ENCODE peak calls at places on chromosomes 7 and 10, in four cellular contexts. M is HCT116, Y is K562, U is HepG2. P is an unnamed sample.

GRCh38 chr7:42692609-42693008 is 219.3 kb downstream of the C7orf25 start:
- DNase-seq in Y (no peak), U (no peak), M (no peak), P (no peak)

GRCh38 chr10:11434323-11434722 is 177.1 kb downstream of the USP6NL start:
- DNase-seq in Y (peak; percentile 70), U (peak; percentile 16), M (no peak), P (no peak)

GRCh38 chr10:112461029-112461887 is 14.2 kb downstream of the VTI1A start:
- DNase-seq in U (no peak), Y (no peak), M (peak; percentile 83), P (peak; percentile 86)

GRCh38 chr10:15166325-15166724 is 2.2 kb downstream of the NMT2 start:
- DNase-seq in U (no peak), M (no peak), Y (no peak), P (no peak)

GRCh38 chr10:96280859-96281258 is 9.5 kb upstream of the BLNK start:
- DNase-seq in M (no peak), U (no peak), Y (no peak), P (no peak)

GRCh38 chr7:150800576-150801241 is at the start of gene TMEM176A:
- DNase-seq in U (no peak), M (no peak), Y (no peak), P (no peak)

GRCh38 chr7:29806131-29806792 is at the start of gene WIPF3:
- DNase-seq in U (no peak), Y (peak; percentile 76), M (peak; percentile 7), P (no peak)

GRCh38 chr10:93379366-93380042 is 102.6 kb downstream of the MYOF start:
- DNase-seq in M (no peak), Y (no peak), U (no peak), P (no peak)

GRCh38 chr10:57785546-57785945 is 482.1 kb downstream of the IPMK start:
- DNase-seq in U (no peak), M (no peak), Y (no peak), P (no peak)

GRCh38 chr10:69742928-69743602 is 58.6 kb upstream of the COL13A1 start:
- DNase-seq in M (peak; percentile 18), Y (peak; percentile 40), U (no peak), P (no peak)

GRCh38 chr7:131533566-131534561 is 22.6 kb downstream of the PODXL start:
- DNase-seq in U (no peak), Y (no peak), M (no peak), P (no peak)

GRCh38 chr10:26725837-26726727 is 28.6 kb downstream of the PDSS1 start:
- DNase-seq in M (peak; percentile 13), Y (peak; percentile 51), U (peak; percentile 27), P (peak; percentile 24)

GRCh38 chr7:32616625-32617024 is 121.3 kb downstream of the AVL9 start:
- DNase-seq in U (no peak), Y (peak; percentile 53), M (peak; percentile 51), P (peak; percentile 18)

GRCh38 chr7:80134105-80134535 is 511 bp upstream of the GNAI1 start:
- DNase-seq in U (no peak), M (no peak), Y (no peak), P (no peak)

GRCh38 chr7:25545125-25546008 is 317.1 kb upstream of the NPVF start:
- DNase-seq in M (no peak), U (no peak), Y (no peak), P (no peak)

GRCh38 chr10:46537309-46537708 is 19.1 kb downstream of the GPRIN2 start:
- DNase-seq in M (no peak), U (no peak), Y (no peak), P (no peak)

GRCh38 chr7:129741743-129742213 is 130.3 kb downstream of the NRF1 start:
- DNase-seq in M (no peak), Y (no peak), U (no peak), P (no peak)

GRCh38 chr10:9596368-9596920 is 1421.2 kb upstream of the CELF2 start:
- DNase-seq in M (no peak), U (no peak), Y (no peak), P (no peak)

GRCh38 chr7:115038158-115038557 is 116.3 kb downstream of the MDFIC start:
- DNase-seq in Y (no peak), U (no peak), M (no peak), P (no peak)

GRCh38 chr7:44195901-44196300 is 4.9 kb upstream of the YKT6 start:
- DNase-seq in Y (no peak), M (no peak), U (no peak), P (no peak)

GRCh38 chr10:58157076-58157766 is 110.5 kb downstream of the IPMK start:
- DNase-seq in U (no peak), Y (no peak), M (no peak), P (no peak)

DNA sequence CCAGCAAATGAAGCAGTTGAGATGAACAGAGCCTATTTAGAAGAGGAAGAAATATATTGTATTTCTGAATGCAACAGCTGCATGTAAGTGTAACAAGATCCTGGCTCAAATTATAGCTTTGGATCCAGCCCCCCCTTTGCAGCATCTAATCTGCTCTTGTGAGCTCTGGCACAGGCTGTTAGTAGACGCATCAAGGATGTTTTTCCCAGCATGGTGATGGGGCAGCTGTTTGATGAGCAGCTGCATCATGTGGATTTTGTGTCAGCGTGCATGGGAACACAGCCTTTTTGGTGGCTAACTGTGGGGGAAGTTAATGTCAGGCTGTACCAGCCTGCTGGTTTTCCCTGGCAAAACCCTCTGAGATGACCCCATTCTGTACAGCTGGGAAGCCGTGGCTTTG is 70.4 kb downstream of the NPS start:
- DNase-seq in Y (no peak), M (no peak), U (no peak), P (no peak)
- TF ChIP-seq TCF7L2 in Y (no peak), M (no peak), U (no peak), P (no peak)

DNA sequence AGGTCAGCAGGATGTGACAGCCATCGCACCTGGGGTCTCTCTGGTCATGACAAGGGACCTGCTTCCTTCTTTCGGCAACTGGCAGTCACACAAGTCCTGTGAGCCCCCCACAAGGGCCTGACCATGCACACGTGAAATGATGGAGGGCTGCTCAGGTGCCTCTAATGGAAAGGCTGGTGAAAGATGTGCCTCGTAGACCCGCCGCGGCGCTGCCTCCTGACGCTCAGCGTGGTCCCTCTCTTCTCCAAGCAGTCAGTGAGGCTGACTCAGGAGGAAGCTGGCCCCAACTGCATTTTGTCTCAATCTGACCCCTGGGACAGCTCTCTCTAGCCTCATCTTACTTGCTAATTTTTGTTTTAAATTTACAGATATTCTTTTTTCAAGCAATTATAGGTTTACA is 101.0 kb downstream of the MAD1L1 start:
- DNase-seq in M (no peak), U (no peak), Y (no peak), P (no peak)
- H3K4me1 ChIP-seq in M (peaks cover 4% of the 10 kb centered on the region), U (no peaks in the 10 kb centered on the region), Y (no peaks in the 10 kb centered on the region), P (no peaks in the 10 kb centered on the region)

GRCh38 chr7:28408105-28408973 is 4.0 kb upstream of the CREB5 start:
- DNase-seq in U (no peak), Y (no peak), M (no peak), P (no peak)
- H3K27ac ChIP-seq in U (no peak overlapping the region), Y (no peak overlapping the region), M (no peak overlapping the region), P (no peak overlapping the region)

DNA sequence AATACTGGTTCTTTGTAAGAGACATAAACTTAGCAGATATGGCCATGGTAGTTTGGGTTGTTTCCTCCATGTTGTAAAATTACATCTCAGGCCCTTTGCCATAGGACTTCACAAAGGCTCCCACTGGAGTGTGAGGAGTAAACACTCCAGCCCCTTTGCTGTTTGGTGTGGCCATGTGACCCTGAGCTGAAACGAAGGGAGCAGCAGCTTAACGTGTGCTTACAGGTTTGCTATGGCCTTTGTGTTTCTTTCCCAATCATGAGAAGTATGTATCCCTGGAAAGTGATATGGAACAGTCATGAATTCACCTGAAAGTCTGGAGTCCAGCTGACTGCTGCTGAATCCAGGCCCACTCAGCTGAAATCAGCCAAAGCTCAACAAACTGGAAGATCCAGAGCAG is 23.8 kb upstream of the SFTPA1 start:
- DNase-seq in M (no peak), U (no peak), Y (no peak), P (no peak)
- TF ChIP-seq TCF7L2 in M (no peak), U (no peak), Y (no peak), P (no peak)

P was measured in Panc1.